ENCODE peak calls at places on chromosomes 1 and 21, in seven cellular contexts. N, F, Z, T, Q, C and B are unnamed samples.

GRCh38 chr1:81936838-81937237 is 136.1 kb downstream of the ADGRL2 start:
- DNase-seq in N (peak), F (no peak), Z (no peak), T (no peak), Q (no peak), C (no peak), B (no peak)

GRCh38 chr1:106360252-106360651 is 696.2 kb upstream of the PRMT6 start:
- DNase-seq in N (no peak), F (no peak), Z (no peak), T (no peak), Q (no peak), C (no peak), B (no peak)

GRCh38 chr1:165364432-165365133 is 8.1 kb upstream of the LMX1A start:
- DNase-seq in N (no peak), F (peak), Z (peak), T (no peak), Q (no peak), C (no peak), B (no peak)

GRCh38 chr21:46117586-46118304 is 19.8 kb downstream of the COL6A2 start:
- DNase-seq in N (peak), F (no peak), Z (peak), T (peak), Q (no peak), C (no peak), B (no peak)

GRCh38 chr1:12453400-12454343 is 164.3 kb downstream of the DHRS3 start:
- DNase-seq in N (no peak), F (no peak), Z (peak), T (no peak), Q (no peak), C (no peak), B (no peak)

GRCh38 chr1:166700696-166701095 is 138.6 kb upstream of the POGK start:
- DNase-seq in N (no peak), F (no peak), Z (no peak), T (no peak), Q (no peak), C (no peak), B (no peak)

GRCh38 chr1:84851839-84852238 is 41.2 kb downstream of the LPAR3 start:
- DNase-seq in N (no peak), F (no peak), Z (no peak), T (no peak), Q (no peak), C (peak), B (peak)

GRCh38 chr1:46342084-46342656 is 1.6 kb downstream of the NSUN4 start:
- DNase-seq in N (no peak), F (no peak), Z (no peak), T (no peak), Q (peak), C (peak), B (no peak)

GRCh38 chr1:56034847-56035483 is 544.4 kb downstream of the PLPP3 start:
- DNase-seq in N (no peak), F (no peak), Z (no peak), T (no peak), Q (no peak), C (peak), B (no peak)

GRCh38 chr1:25744140-25744581 is 55.8 kb upstream of the SELENON start:
- DNase-seq in N (peak), F (peak), Z (peak), T (peak), Q (no peak), C (peak), B (peak)

GRCh38 chr1:91732291-91732953 is 153.5 kb downstream of the TGFBR3 start:
- DNase-seq in N (no peak), F (peak), Z (no peak), T (no peak), Q (peak), C (peak), B (peak)

GRCh38 chr1:246147471-246148461 is 359.3 kb downstream of the SMYD3 start:
- DNase-seq in N (no peak), F (no peak), Z (no peak), T (no peak), Q (no peak), C (no peak), B (no peak)

GRCh38 chr1:166133276-166133841 is 33.4 kb downstream of the FAM78B start:
- DNase-seq in N (no peak), F (no peak), Z (no peak), T (no peak), Q (peak), C (peak), B (no peak)

GRCh38 chr1:23194119-23194984 is 22.9 kb downstream of the HTR1D start:
- DNase-seq in N (no peak), F (no peak), Z (no peak), T (no peak), Q (no peak), C (peak), B (peak)
- H3K4me3 ChIP-seq in N (no peak), F (no peak), Z (no peak), T (no peak), Q (no peak), C (no peak), B (no peak)

DNA sequence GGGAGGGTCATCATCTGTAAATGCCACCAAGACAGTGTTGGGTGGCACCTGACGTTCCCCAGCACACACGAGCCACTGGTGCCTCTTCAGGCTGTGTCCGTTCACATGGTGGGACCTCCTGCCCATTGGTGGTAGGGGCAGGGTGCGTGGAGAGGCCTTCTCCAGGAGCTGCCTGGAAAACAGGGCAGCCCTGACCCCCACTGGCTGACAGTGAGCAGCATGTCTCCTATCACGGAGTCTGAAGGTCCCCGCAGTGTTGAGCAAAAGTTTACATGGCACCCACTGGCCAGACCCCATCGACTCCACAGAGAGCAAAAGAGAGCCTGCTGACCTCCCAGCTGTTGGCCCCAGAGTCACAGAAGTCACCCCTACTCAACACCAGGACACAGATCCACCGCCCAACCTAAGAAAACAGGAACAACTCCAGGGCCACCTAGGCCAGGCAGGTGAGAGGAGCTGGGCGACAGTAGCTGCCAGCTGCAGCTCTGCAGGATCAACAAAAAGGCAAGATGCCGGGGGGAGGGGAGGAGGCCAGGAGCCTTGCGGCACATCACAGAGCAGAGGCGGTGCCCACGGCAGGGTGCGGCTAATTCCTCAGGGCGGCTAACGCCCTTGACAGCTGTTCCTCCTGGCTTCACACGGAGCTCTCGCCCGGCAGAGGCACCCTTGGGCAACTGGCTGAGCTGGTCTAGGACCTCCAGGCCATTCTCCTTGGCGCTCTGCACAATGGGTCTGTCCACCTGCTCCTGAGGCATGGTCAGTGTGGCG is 14.4 kb upstream of the IFI6 start:
- DNase-seq in N (no peak), F (no peak), Z (no peak), T (peak), Q (no peak), C (no peak), B (no peak)
- TF ChIP-seq CTCF in N (no peak), F (no peak), Z (no peak), T (no peak), Q (no peak), C (no peak), B (no peak)

DNA sequence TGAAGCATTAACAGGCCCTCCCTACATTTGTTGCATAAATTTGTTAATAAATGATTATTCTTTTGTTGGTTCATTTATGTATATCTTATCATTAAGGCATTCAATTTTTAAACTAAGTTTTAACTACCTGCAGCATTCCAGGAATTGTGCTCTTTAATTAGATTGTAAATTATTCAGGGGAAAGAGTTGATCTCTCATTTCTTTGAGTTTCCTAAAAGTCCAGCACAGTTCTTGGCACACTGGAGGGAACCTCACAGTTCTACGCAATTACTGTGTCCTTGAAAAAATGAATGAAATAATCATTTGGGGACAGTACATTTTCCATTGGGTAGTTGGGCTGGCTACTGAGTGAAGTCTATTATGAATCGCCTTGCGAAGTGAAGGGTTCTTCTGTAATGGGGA is 493 bp upstream of the STXBP3 start:
- DNase-seq in N (no peak), F (no peak), Z (no peak), T (no peak), Q (no peak), C (no peak), B (no peak)
- H3K4me3 ChIP-seq in N (peak), F (peak), Z (peak), T (peak), Q (no peak), C (no peak), B (no peak)

DNA sequence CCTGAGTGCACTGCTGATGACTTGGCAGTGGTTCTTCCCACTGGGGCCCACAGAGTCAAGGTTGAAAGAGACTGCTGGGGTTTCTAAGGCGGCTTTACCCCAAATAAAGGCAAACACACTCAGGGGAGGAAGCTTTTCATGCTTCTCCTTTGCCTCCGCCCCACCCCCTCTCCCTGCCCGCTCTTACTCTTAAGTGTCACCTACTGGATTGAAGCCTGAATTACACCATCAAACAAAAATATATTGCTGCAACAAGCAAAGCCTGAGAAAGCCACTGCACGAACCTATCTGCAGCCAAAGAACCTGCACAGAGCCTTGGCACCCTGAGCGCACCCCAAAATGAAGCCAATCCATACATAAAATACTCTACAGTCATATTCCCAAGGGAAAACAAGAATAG is 63.1 kb downstream of the PTGFR start:
- DNase-seq in N (no peak), F (no peak), Z (no peak), T (no peak), Q (peak), C (peak), B (no peak)
- TF ChIP-seq CTCF in N (no peak), F (no peak), Z (no peak), T (no peak), Q (peak), C (no peak), B (no peak)

DNA sequence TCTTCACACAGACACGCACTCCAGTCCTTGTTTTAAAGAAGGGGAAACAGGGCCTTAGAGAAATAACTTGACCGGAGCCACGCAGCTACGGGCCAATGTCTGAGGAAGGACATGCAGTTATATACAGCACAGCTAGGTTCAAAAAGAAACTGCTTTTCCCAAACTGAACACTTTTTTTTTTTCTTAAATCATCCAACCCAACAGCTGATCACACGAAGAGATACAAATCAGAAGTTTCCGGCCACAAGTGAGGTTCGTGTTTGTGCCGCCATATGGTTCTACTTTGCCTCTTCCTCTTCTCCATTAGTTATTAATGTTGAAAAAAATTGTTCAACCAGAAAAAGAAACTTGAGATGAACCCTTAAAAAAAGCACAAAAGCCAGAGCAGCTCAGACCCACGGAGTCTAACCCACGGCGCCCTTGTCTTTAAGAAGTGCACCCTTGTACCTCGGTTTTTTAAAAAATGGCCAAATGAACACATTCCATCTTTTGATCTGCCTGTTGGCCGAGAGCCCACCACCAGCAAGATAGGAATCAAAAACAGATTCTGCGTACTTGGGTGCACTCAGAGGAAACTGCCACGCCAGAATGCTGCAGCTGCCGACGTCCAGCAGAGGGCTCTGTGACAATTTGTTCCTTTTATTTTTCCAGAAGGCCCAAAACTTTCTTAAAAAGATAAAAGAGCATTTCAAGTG is 78.9 kb downstream of the SLC66A1 start:
- DNase-seq in N (peak), F (peak), Z (no peak), T (no peak), Q (peak), C (peak), B (peak)
- H3K4me3 ChIP-seq in N (no peak), F (no peak), Z (peak), T (peak), Q (no peak), C (no peak), B (peak)

DNA sequence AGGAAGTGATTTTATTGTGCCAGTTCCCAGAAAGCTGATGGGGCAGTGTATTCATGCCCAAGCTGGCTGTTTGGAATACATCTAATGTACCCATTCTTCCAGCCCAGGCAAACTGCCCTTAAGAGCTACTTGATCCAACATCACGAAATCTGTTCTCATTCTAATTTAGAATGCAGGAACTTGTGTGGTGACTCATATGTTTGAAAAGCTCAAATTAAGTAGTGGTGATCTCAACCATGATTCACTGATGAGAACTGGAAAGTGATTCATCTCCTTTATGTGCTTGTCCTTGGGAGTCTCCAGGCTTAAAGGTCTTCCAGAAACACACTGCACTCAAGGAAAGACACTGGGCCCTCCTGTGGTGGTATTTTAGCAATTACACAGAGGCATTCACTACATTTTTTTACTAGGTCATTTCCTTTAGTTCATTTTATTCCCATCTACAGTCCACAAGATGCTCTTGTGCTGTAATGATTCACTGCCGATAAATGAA is 65.4 kb downstream of the RPE65 start:
- DNase-seq in N (no peak), F (no peak), Z (peak), T (no peak), Q (no peak), C (peak), B (peak)
- TF ChIP-seq CTCF in N (no peak), F (no peak), Z (no peak), T (no peak), Q (no peak), C (peak), B (peak)

GRCh38 chr1:53842347-53842746 is 4.3 kb upstream of the NDC1 start:
- DNase-seq in N (no peak), F (no peak), Z (no peak), T (no peak), Q (no peak), C (no peak), B (no peak)

GRCh38 chr1:53837924-53838653 is at the start of gene NDC1:
- DNase-seq in N (peak), F (peak), Z (peak), T (peak), Q (peak), C (peak), B (peak)

GRCh38 chr1:53835491-53835890 is 2.6 kb downstream of the NDC1 start:
- DNase-seq in N (no peak), F (no peak), Z (no peak), T (no peak), Q (peak), C (no peak), B (peak)

GRCh38 chr1:53834776-53835175 is 3.3 kb downstream of the NDC1 start:
- DNase-seq in N (no peak), F (no peak), Z (no peak), T (no peak), Q (peak), C (no peak), B (no peak)

GRCh38 chr1:53838654-53838974 is 518 bp upstream of the NDC1 start:
- DNase-seq in N (no peak), F (no peak), Z (no peak), T (no peak), Q (no peak), C (no peak), B (no peak)
- H3K4me3 ChIP-seq in N (peak), F (peak), Z (peak), T (peak), Q (peak), C (no peak), B (peak)

DNA sequence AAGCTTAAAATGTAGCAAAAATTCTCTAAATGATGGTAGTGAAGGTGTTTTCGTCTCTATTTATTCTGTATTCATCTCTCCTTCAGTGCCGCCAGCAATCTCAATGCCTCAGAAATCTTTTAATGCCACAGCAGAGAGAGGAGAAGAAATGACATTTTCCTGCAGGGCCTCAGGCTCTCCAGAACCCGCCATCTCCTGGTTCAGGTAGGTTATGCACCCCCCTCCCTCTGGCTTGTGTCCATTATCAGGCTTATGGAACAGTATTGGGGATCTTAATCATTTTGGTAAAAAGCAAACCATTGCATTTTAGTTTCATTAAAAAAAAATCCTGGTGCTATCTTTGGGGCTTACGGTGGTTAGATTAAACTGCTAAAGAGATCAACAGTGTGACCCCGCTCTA is 326.1 kb downstream of the NCAM2 start:
- DNase-seq in N (no peak), F (no peak), Z (no peak), T (no peak), Q (no peak), C (no peak), B (no peak)
- TF ChIP-seq CTCF in N (no peak), F (no peak), Z (no peak), T (no peak), Q (no peak), C (no peak), B (no peak)